ENCODE peak calls at places on chromosomes 7 and 10, in nine cellular contexts. Z is right atrium auricular region, F is tibial artery, P is heart right ventricle, V is stomach, G is upper lobe of right lung, E is right cardiac atrium, B is prostate gland, Y is transverse colon. L is an unnamed sample. For H3K4me1, the result is how much of the 10 kb centered on the place peaks cover.

GRCh38 chr7:4134204-4134603 is 547.9 kb upstream of the FOXK1 start:
- DNase-seq in V (no peak), Z (no peak), Y (no peak), E (no peak), P (no peak), B (no peak), G (peak), F (no peak), L (no peak)

GRCh38 chr10:60731134-60731883 is 47.0 kb upstream of the CDK1 start:
- DNase-seq in B (peak), V (no peak), Z (no peak), G (no peak), F (no peak), P (no peak), E (no peak), Y (peak), L (no peak)

GRCh38 chr10:22245567-22245966 is 27.8 kb upstream of the EBLN1 start:
- DNase-seq in V (no peak), P (no peak), B (no peak), Y (no peak), E (peak), G (no peak), Z (no peak), F (no peak), L (no peak)

GRCh38 chr10:112565434-112566053 is 118.5 kb downstream of the VTI1A start:
- DNase-seq in V (peak), Z (no peak), Y (peak), F (peak), E (no peak), G (no peak), P (peak), B (peak), L (no peak)

GRCh38 chr10:71684356-71685173 is 35.0 kb downstream of the C10orf105 start:
- DNase-seq in P (peak), Y (peak), V (no peak), Z (no peak), F (no peak), B (no peak), G (no peak), E (peak), L (no peak)

GRCh38 chr7:29003703-29004102 is 45.6 kb upstream of the TRIL start:
- DNase-seq in B (no peak), Y (no peak), Z (no peak), G (no peak), V (no peak), F (no peak), E (no peak), P (no peak), L (no peak)

GRCh38 chr10:22321156-22321711 is 335 bp downstream of the BMI1 start:
- DNase-seq in Y (peak), G (peak), P (no peak), F (peak), E (peak), Z (peak), B (no peak), V (peak), L (peak)

GRCh38 chr7:141999219-141999618 is 3.5 kb downstream of the MGAM start:
- DNase-seq in F (no peak), Z (no peak), E (no peak), G (no peak), Y (no peak), B (no peak), P (no peak), V (no peak), L (no peak)

GRCh38 chr10:3056280-3057037 is 10.9 kb upstream of the PFKP start:
- DNase-seq in G (no peak), E (no peak), Y (no peak), Z (no peak), V (no peak), P (no peak), F (no peak), B (no peak), L (no peak)

GRCh38 chr10:26725837-26726727 is 28.6 kb downstream of the PDSS1 start:
- DNase-seq in Z (no peak), V (peak), F (no peak), B (no peak), Y (peak), G (peak), P (peak), E (peak), L (peak)

GRCh38 chr7:150685219-150686029 is at the start of gene GIMAP2:
- DNase-seq in G (no peak), B (peak), Y (no peak), V (no peak), E (no peak), P (peak), F (no peak), Z (no peak), L (no peak)

GRCh38 chr10:121375201-121375600 is 223.0 kb downstream of the FGFR2 start:
- DNase-seq in Z (no peak), B (no peak), V (no peak), Y (no peak), P (no peak), F (no peak), E (no peak), G (no peak), L (no peak)

GRCh38 chr10:100791254-100792058 is 46.1 kb downstream of the PAX2 start:
- DNase-seq in G (peak), E (no peak), V (no peak), F (no peak), B (peak), P (no peak), Z (no peak), Y (no peak), L (no peak)

GRCh38 chr7:27839099-27839498 is 99.1 kb downstream of the TAX1BP1 start:
- DNase-seq in B (no peak), V (no peak), Y (no peak), P (no peak), E (no peak), Z (no peak), G (no peak), F (no peak), L (no peak)

GRCh38 chr10:1255166-1255565 is 199.0 kb downstream of the WDR37 start:
- DNase-seq in F (no peak), P (no peak), Z (peak), B (no peak), E (no peak), G (no peak), Y (no peak), V (no peak), L (no peak)

GRCh38 chr7:711967-712600 is 14.4 kb upstream of the DNAAF5 start:
- DNase-seq in Y (no peak), V (no peak), Z (no peak), F (no peak), B (no peak), P (no peak), G (no peak), E (no peak), L (no peak)

GRCh38 chr7:50339990-50340500 is 35.5 kb downstream of the IKZF1 start:
- DNase-seq in B (no peak), V (no peak), Y (peak), G (no peak), E (no peak), F (no peak), Z (no peak), P (no peak), L (no peak)

GRCh38 chr10:49594594-49594993 is 15.5 kb upstream of the SLC18A3 start:
- DNase-seq in E (no peak), B (no peak), Z (peak), P (peak), F (no peak), G (no peak), Y (peak), V (peak), L (no peak)

GRCh38 chr10:120156614-120157274 is 264.2 kb downstream of the SEC23IP start:
- DNase-seq in G (no peak), V (no peak), Y (no peak), B (no peak), F (no peak), E (no peak), Z (no peak), P (no peak), L (no peak)

GRCh38 chr10:92688927-92689662 is 660 bp upstream of the HHEX start:
- DNase-seq in E (peak), F (peak), P (peak), B (peak), Y (peak), Z (no peak), G (no peak), V (peak), L (no peak)

GRCh38 chr7:79930604-79931003 is 204.0 kb upstream of the GNAI1 start:
- DNase-seq in V (no peak), Z (no peak), G (no peak), B (no peak), F (no peak), E (no peak), Y (no peak), P (no peak), L (no peak)

GRCh38 chr10:120400601-120401000 is 56.4 kb upstream of the PLPP4 start:
- DNase-seq in G (no peak), Z (no peak), P (no peak), Y (no peak), F (no peak), B (no peak), V (no peak), E (no peak), L (no peak)

GRCh38 chr7:41732279-41733062 is 29.6 kb upstream of the INHBA start:
- DNase-seq in G (peak), Y (no peak), E (no peak), P (no peak), Z (no peak), F (no peak), V (no peak), B (no peak), L (no peak)

GRCh38 chr7:69436944-69437343 is 161.3 kb upstream of the AUTS2 start:
- DNase-seq in G (no peak), Z (no peak), E (no peak), B (no peak), P (no peak), Y (no peak), V (no peak), F (peak), L (no peak)

GRCh38 chr7:41940760-41941343 is 238.0 kb upstream of the INHBA start:
- DNase-seq in V (peak), Z (peak), B (peak), G (peak), P (peak), F (peak), E (peak), Y (peak), L (peak)

GRCh38 chr10:712575-712974 is 23.1 kb upstream of the DIP2C start:
- DNase-seq in B (no peak), G (no peak), P (no peak), E (no peak), F (no peak), V (no peak), Y (no peak), Z (no peak), L (no peak)

GRCh38 chr10:17125316-17125715 is 4.3 kb downstream of the CUBN start:
- DNase-seq in Y (no peak), Z (no peak), V (no peak), F (no peak), P (no peak), G (no peak), E (no peak), B (no peak), L (no peak)

GRCh38 chr7:30115709-30116297 is 19.0 kb upstream of the MTURN start:
- DNase-seq in Z (no peak), F (no peak), E (no peak), G (no peak), B (no peak), V (no peak), Y (no peak), P (no peak), L (no peak)

GRCh38 chr7:91503934-91504575 is 239.8 kb downstream of the FZD1 start:
- DNase-seq in Y (no peak), Z (no peak), P (no peak), G (no peak), V (no peak), B (no peak), F (no peak), E (no peak), L (no peak)

GRCh38 chr10:107552963-107553362 is 388.5 kb upstream of the SORCS1 start:
- DNase-seq in V (no peak), F (no peak), Y (no peak), Z (no peak), G (no peak), P (no peak), B (no peak), E (no peak), L (no peak)

GRCh38 chr10:120824864-120825263 is 26.3 kb upstream of the WDR11 start:
- DNase-seq in E (no peak), Z (no peak), B (peak), G (no peak), V (no peak), P (no peak), Y (peak), F (no peak), L (no peak)

GRCh38 chr10:113907166-113907565 is 52.7 kb downstream of the NHLRC2 start:
- DNase-seq in P (no peak), Y (no peak), E (no peak), V (no peak), F (no peak), G (no peak), B (no peak), Z (no peak), L (no peak)

GRCh38 chr10:77949167-77949566 is 22.6 kb upstream of the DLG5 start:
- DNase-seq in F (no peak), G (no peak), P (no peak), Y (no peak), V (no peak), E (no peak), B (peak), Z (no peak), L (no peak)

GRCh38 chr10:86871563-86872183 is 85.7 kb downstream of the MMRN2 start:
- DNase-seq in Z (no peak), B (no peak), P (no peak), F (no peak), G (no peak), Y (no peak), E (no peak), V (no peak), L (no peak)

GRCh38 chr10:131273476-131273875 is 38.0 kb downstream of the TCERG1L start:
- DNase-seq in P (no peak), B (no peak), Z (peak), G (no peak), V (no peak), F (no peak), E (no peak), Y (no peak), L (no peak)

GRCh38 chr10:131274133-131274880 is 37.2 kb downstream of the TCERG1L start:
- DNase-seq in Z (peak), Y (no peak), F (no peak), G (no peak), E (no peak), P (no peak), B (no peak), V (no peak), L (no peak)

GRCh38 chr10:131277278-131277677 is 34.2 kb downstream of the TCERG1L start:
- DNase-seq in B (no peak), Z (no peak), P (no peak), F (no peak), E (no peak), V (no peak), Y (no peak), G (no peak), L (no peak)

GRCh38 chr10:131274883-131275282 is 36.6 kb downstream of the TCERG1L start:
- DNase-seq in P (no peak), Z (peak), Y (no peak), E (no peak), G (no peak), V (no peak), B (no peak), F (no peak), L (no peak)

DNA sequence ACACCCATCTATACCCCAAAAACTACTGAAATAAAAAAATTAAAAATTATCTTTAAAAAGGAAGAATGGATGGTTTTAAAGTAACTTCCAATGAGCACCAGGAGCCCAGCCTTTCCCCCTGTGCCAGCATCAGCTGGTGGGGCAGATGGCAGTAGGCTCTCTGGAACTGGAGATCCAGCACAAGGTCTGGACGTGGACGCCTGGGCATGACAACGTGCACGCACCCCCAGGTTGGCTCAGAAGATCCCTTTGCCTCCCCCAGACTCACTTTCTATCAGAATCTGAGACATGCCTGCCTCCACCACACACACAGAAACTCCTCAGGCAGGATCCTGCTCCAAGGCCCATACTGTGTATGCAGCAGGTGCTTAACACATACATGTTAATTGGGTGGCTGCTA is 35.8 kb downstream of the TCERG1L start:
- DNase-seq in V (no peak), E (no peak), Y (no peak), B (no peak), Z (no peak), F (no peak), G (no peak), P (no peak), L (no peak)
- H3K4me3 ChIP-seq in V (no peak), E (no peak), Y (no peak), B (no peak), Z (no peak), F (no peak), G (no peak), P (no peak), L (no peak)

GRCh38 chr10:18157909-18158308 is 17.7 kb downstream of the CACNB2 start:
- DNase-seq in Z (no peak), Y (no peak), B (no peak), E (no peak), F (no peak), V (no peak), G (no peak), P (no peak), L (no peak)

GRCh38 chr10:18158698-18159342 is 18.6 kb downstream of the CACNB2 start:
- DNase-seq in P (no peak), V (no peak), Z (no peak), E (no peak), F (no peak), G (no peak), B (no peak), Y (no peak), L (no peak)

GRCh38 chr10:18164093-18164492 is 23.9 kb downstream of the CACNB2 start:
- DNase-seq in P (no peak), F (no peak), V (no peak), Z (no peak), B (no peak), Y (no peak), E (no peak), G (no peak), L (no peak)

GRCh38 chr10:18162021-18162631 is 21.9 kb downstream of the CACNB2 start:
- DNase-seq in P (no peak), V (no peak), G (no peak), B (no peak), F (no peak), Z (no peak), Y (no peak), E (no peak), L (no peak)

DNA sequence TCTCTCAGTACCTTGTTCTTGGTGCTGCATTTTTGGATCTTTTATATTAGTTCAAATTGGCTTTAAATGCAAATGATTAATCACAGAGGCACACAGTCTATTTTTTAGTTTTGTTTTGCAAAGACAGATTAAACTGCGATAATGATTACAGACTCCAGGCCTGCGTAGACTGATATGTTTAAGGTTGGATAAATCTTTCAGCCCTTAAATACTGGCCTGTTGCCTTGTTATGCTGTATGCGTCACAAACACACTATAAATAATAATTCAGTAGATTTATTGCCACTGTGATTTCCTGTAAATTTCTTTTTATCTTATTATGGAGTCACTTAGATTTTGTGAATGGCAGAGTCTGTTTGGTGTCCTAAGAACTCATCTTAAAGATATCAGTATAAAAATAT is 19.4 kb downstream of the CACNB2 start:
- DNase-seq in E (no peak), P (no peak), B (no peak), F (no peak), V (no peak), Z (no peak), G (no peak), Y (no peak), L (no peak)
- H3K27ac ChIP-seq in E (no peak), P (peak), B (no peak), F (no peak), V (peak), Z (peak), G (peak), Y (peak), L (peak)

GRCh38 chr10:31000071-31000787 is 31.4 kb downstream of the ZNF438 start:
- DNase-seq in P (no peak), E (no peak), F (no peak), G (no peak), B (no peak), V (no peak), Y (no peak), Z (no peak), L (no peak)
- H3K4me1 ChIP-seq in P (under half), E (under half), F (under half), G (under half), B (under half), V (under half), Y (under half), Z (under half), L (under half)

DNA sequence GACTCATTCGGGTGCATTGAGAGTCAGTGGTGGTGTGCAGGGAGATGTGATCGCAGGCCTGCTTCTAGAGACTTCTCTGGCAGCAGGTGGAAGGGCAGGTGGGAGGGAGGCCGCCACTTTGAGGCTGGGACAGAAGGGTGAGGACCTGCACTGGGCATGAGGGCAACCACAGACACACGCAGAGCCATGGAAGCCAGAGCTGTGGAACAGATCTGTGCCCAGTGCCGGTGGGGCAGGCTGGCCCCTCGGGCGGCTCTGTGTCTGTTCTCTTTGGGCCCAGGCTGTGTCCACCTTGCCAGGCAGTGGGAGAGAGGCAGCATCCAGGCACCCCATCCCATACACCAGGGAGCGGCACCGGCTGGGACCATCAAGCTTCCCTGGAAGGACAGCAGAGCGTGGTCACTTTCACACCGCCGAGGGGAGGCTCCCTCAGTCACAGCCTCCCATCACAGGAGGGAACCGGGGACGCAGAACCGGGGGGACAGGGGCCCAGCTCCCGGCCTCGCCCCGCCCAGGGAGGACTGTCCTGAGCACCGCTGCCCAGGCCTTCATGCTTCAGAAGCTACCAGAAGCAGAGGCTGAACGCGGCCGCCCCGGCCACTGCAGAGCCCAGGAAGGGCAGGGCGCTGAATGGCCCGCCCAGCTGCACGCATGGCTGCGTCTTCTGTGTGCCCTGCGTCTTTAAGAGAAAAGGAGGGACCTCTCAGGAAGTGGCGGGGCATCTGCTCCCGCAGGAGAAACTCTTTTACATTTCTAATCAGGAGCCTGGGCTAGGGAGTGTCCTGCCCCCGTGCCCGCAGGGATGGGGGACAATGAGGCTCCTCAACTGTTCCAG is 32.1 kb downstream of the EN2 start:
- DNase-seq in Y (peak), B (no peak), V (no peak), E (no peak), F (no peak), P (no peak), Z (no peak), G (no peak), L (no peak)
- H3K4me3 ChIP-seq in Y (peak), B (peak), V (peak), E (peak), F (peak), P (peak), Z (peak), G (peak), L (peak)